ENCODE peak calls at places on chromosomes 5 and 9, in six cellular contexts. P is HepG2, S is H1, Q is HCT116, L is SK-N-SH, U is GM12878. B is an unnamed sample. For H3K4me1, the result is how much of the 10 kb centered on the place peaks cover.

GRCh38 chr9:116958886-116959285 is 271.8 kb downstream of the TRIM32 start:
- DNase-seq in P (no peak), S (no peak), Q (no peak), L (no peak), U (no peak), B (no peak)

GRCh38 chr9:88583901-88584596 is 49.1 kb downstream of the NXNL2 start:
- DNase-seq in P (no peak), S (no peak), Q (no peak), L (no peak), U (no peak), B (no peak)

GRCh38 chr5:147860641-147861025 is 17.9 kb upstream of the SCGB3A2 start:
- DNase-seq in P (no peak), S (no peak), Q (no peak), L (no peak), U (no peak), B (no peak)

GRCh38 chr5:146081685-146082084 is 23.7 kb downstream of the PLAC8L1 start:
- DNase-seq in P (no peak), S (no peak), Q (no peak), L (no peak), U (no peak), B (no peak)

GRCh38 chr9:82332774-82333152 is 344.2 kb downstream of the SPATA31D1 start:
- DNase-seq in P (no peak), S (no peak), Q (no peak), L (no peak), U (no peak), B (no peak)

GRCh38 chr9:8857330-8858249 is 1058.0 kb upstream of the DMAC1 start:
- DNase-seq in P (no peak), S (peak), Q (no peak), L (peak), U (no peak), B (no peak)

GRCh38 chr9:4832786-4833579 is 40.2 kb downstream of the RCL1 start:
- DNase-seq in P (peak), S (no peak), Q (peak), L (no peak), U (no peak), B (peak)

GRCh38 chr5:163489745-163490075 is 15.7 kb upstream of the MAT2B start:
- DNase-seq in P (no peak), S (no peak), Q (no peak), L (no peak), U (no peak), B (no peak)

GRCh38 chr5:103060414-103060954 is 59.5 kb downstream of the GIN1 start:
- DNase-seq in P (no peak), S (no peak), Q (no peak), L (no peak), U (no peak), B (no peak)

GRCh38 chr5:169116961-169117461 is 183.9 kb downstream of the SLIT3 start:
- DNase-seq in P (peak), S (peak), Q (no peak), L (no peak), U (no peak), B (no peak)

GRCh38 chr9:121463026-121463827 is 36.4 kb downstream of the GGTA1 start:
- DNase-seq in P (peak), S (peak), Q (peak), L (peak), U (no peak), B (no peak)

GRCh38 chr5:158484246-158484645 is 615.5 kb downstream of the EBF1 start:
- DNase-seq in P (no peak), S (no peak), Q (no peak), L (peak), U (no peak), B (no peak)

GRCh38 chr5:75616286-75616810 is 5.1 kb downstream of the ANKDD1B start:
- DNase-seq in P (no peak), S (no peak), Q (no peak), L (no peak), U (no peak), B (no peak)

GRCh38 chr9:124471761-124472160 is 21.5 kb downstream of the ADGRD2 start:
- DNase-seq in P (no peak), S (no peak), Q (no peak), L (no peak), U (no peak), B (no peak)

GRCh38 chr9:71760901-71761300 is 7.4 kb downstream of the CEMIP2 start:
- DNase-seq in P (peak), S (no peak), Q (no peak), L (no peak), U (no peak), B (no peak)

GRCh38 chr5:81688215-81688614 is 62.7 kb downstream of the SSBP2 start:
- DNase-seq in P (no peak), S (no peak), Q (no peak), L (no peak), U (no peak), B (no peak)

GRCh38 chr9:133116346-133117231 is 4.5 kb downstream of the RALGDS start:
- DNase-seq in P (no peak), S (no peak), Q (no peak), L (no peak), U (no peak), B (no peak)

GRCh38 chr5:2029206-2029605 is 146.5 kb upstream of the IRX4 start:
- DNase-seq in P (no peak), S (no peak), Q (no peak), L (no peak), U (no peak), B (no peak)

GRCh38 chr9:38263534-38263933 is 129.0 kb upstream of the ALDH1B1 start:
- DNase-seq in P (peak), S (no peak), Q (peak), L (no peak), U (no peak), B (no peak)

GRCh38 chr9:129336130-129336528 is 158.1 kb upstream of the IER5L start:
- DNase-seq in P (no peak), S (no peak), Q (no peak), L (no peak), U (no peak), B (no peak)

GRCh38 chr9:99222416-99223280 is 566 bp downstream of the SEC61B start:
- DNase-seq in P (no peak), S (no peak), Q (no peak), L (no peak), U (no peak), B (no peak)

GRCh38 chr9:127075592-127076380 is 46.6 kb downstream of the ANGPTL2 start:
- DNase-seq in P (no peak), S (no peak), Q (no peak), L (no peak), U (no peak), B (no peak)

GRCh38 chr5:168939131-168939530 is 360.0 kb upstream of the PANK3 start:
- DNase-seq in P (no peak), S (no peak), Q (no peak), L (no peak), U (no peak), B (no peak)

GRCh38 chr5:77155179-77155839 is 55.2 kb upstream of the PDE8B start:
- DNase-seq in P (no peak), S (no peak), Q (no peak), L (no peak), U (no peak), B (no peak)

GRCh38 chr9:127163409-127163808 is 41.0 kb upstream of the ANGPTL2 start:
- DNase-seq in P (peak), S (no peak), Q (no peak), L (no peak), U (peak), B (no peak)

GRCh38 chr5:161094411-161094810 is 242.4 kb upstream of the ATP10B start:
- DNase-seq in P (no peak), S (no peak), Q (no peak), L (no peak), U (no peak), B (no peak)
- TF ChIP-seq SIN3A in P (no peak), S (no peak), Q (no peak), L (no peak), U (no peak), B (no peak)

DNA sequence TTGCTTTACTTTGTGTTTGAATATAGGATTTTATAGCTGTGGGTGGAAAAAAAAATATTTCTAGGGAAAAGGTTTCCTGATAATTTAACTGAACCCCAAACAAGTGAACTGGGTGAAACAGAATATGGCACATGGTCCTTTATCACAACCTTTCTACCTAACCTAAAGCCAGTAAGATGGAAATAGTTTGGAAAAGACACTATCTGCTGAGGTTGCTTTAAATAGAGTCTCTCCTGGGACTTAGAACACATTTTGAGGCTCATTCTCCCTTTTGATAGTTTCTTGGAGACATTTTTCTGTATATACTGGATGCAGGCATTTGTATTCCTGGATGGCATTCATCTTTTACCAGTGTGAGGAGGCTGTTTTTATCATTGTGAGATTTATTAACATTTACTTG is 39.4 kb downstream of the BASP1 start:
- DNase-seq in P (no peak), S (no peak), Q (no peak), L (no peak), U (no peak), B (no peak)
- H3K4me1 ChIP-seq in P (under half), S (under half), Q (under half), L (under half), U (under half), B (half or more)

DNA sequence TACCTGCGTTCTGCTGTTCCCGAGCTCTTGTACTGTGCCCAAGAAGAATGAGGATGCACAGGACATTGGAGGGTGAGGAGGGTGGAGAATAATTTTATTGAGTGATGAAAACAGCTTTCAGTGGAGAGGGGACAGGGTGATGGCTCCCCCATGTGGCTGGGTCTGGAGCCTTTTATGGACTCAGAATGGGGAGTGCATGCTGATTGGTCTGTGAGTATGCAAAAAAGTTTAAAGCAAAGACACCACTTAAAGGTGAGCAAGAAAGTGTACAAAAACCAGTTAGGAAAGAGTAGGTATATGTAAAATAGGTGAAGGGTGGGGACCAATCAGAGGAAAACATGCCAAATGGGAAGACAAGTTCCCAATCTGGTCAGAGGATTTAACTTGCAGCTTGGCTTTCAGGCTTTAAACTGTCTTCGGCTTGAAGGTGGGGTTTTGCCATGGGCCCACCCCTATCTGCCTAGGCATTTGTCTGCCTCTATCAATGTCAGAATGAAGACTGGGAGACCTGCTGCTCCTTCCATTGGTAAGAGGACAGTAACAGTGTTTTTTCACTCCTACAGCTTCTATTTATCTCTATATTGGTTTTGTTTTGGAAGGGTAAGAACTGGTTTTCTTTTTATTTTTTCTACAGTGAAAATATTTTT is 118.0 kb upstream of the RAI14 start:
- DNase-seq in P (no peak), S (no peak), Q (no peak), L (no peak), U (no peak), B (no peak)
- TF ChIP-seq CTCF in P (peak), S (peak), Q (peak), L (peak), U (peak), B (peak)

DNA sequence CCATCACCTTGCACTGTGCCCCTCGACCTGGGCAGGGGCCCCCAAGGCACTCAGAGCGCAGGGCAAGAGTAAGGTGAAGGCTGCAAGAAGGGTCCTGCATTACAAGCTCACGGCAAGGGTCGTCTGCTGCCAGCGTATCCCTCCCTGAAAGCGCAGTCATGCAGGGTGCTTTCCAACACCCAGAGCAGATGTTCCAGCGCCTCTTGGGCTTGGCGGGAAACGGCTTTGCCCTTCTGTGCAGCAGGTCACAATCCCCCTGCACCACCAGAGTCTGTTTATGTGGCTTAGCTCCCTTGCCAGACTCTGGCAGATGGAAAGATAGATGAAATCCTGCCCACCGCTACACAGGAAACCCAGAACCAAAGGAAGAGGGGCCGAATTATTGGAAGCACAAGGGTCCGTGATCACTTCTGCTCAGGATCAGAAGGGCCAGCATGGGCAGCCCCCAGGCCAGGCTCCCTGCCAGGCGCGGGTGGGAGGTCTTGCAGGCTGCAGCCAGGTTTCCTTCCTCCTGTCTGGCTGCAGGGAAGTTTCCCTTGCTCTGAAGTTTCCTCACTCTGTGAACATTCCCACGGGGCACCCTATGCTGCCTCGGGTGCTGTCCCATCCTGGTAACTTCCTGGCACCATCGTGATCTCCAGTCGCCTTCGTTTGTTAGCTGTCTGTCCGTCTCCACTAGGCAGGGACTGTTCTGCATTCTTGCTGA is 132.2 kb downstream of the ZNF354C start:
- DNase-seq in P (no peak), S (no peak), Q (no peak), L (peak), U (no peak), B (no peak)
- TF ChIP-seq SIN3A in P (no peak), S (no peak), Q (no peak), L (no peak), U (no peak), B (no peak)

GRCh38 chr9:22210936-22211335 is 201.8 kb upstream of the CDKN2B start:
- DNase-seq in P (no peak), S (no peak), Q (no peak), L (no peak), U (no peak), B (no peak)
- H3K4me1 ChIP-seq in P (under half), S (under half), Q (half or more), L (under half), U (under half), B (under half)

GRCh38 chr5:38780950-38781349 is 64.9 kb upstream of the OSMR start:
- DNase-seq in P (no peak), S (no peak), Q (no peak), L (no peak), U (no peak), B (no peak)
- TF ChIP-seq CTCF in P (no peak), S (no peak), Q (no peak), L (peak), U (no peak), B (peak)

GRCh38 chr9:93122721-93123221 is 11.3 kb downstream of the NINJ1 start:
- DNase-seq in P (no peak), S (no peak), Q (no peak), L (no peak), U (no peak), B (no peak)

GRCh38 chr9:93123561-93124283 is 10.3 kb downstream of the NINJ1 start:
- DNase-seq in P (no peak), S (no peak), Q (no peak), L (peak), U (no peak), B (no peak)

GRCh38 chr9:93125331-93125894 is 8.6 kb downstream of the NINJ1 start:
- DNase-seq in P (no peak), S (no peak), Q (no peak), L (no peak), U (no peak), B (no peak)

GRCh38 chr9:93126151-93126781 is 7.8 kb downstream of the NINJ1 start:
- DNase-seq in P (no peak), S (no peak), Q (no peak), L (peak), U (no peak), B (no peak)

DNA sequence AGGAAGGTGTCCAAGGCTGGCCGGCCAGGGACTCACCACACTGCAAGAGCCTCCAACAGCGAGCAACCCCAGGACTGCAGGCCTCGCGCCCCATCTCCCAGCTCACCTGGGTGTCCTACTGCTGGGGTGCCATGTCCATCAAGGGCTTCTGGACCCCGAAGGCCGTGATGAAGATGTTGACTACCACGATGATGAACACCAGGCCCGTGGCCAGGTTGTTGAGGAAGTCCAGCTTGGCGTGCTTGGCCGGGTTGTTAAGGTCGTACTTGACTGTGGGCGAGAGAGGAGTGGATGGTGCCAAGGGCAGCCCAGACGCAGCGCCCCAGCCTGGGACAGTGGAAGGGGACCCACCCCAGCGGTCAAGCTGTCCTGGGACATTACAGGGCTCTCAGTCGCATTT is 9.3 kb downstream of the NINJ1 start:
- DNase-seq in P (no peak), S (no peak), Q (no peak), L (no peak), U (no peak), B (no peak)
- TF ChIP-seq SIN3A in P (no peak), S (no peak), Q (no peak), L (no peak), U (no peak), B (no peak)

DNA sequence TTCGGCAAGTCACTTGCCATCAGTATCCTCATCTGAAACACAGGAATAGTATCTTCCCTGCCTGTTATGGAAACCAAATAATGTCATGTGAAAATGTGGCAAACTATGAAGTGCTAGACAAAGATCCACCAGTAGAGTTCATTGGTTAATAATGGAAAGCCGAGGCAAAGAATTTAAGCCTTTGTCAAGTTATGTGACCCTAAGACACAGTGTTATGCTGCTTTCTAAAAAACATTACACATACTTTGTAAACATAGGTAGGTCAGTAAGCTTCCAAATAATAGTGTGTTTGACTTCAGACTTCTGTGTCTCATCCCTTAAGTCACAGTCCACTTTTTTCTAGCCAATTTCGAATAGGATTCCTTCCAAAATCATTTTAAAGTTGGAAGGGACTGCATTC is 6.0 kb downstream of the PTAR1 start:
- DNase-seq in P (no peak), S (no peak), Q (no peak), L (no peak), U (no peak), B (no peak)
- H3K4me1 ChIP-seq in P (half or more), S (under half), Q (under half), L (under half), U (under half), B (under half)

GRCh38 chr5:124920909-124921666 is 174.6 kb upstream of the ZNF608 start:
- DNase-seq in P (no peak), S (no peak), Q (no peak), L (no peak), U (no peak), B (no peak)

GRCh38 chr5:124923131-124923530 is 176.7 kb upstream of the ZNF608 start:
- DNase-seq in P (no peak), S (no peak), Q (no peak), L (no peak), U (no peak), B (no peak)

GRCh38 chr5:124922255-124922975 is 176.0 kb upstream of the ZNF608 start:
- DNase-seq in P (no peak), S (no peak), Q (no peak), L (no peak), U (no peak), B (no peak)

GRCh38 chr5:124919752-124920151 is 173.3 kb upstream of the ZNF608 start:
- DNase-seq in P (no peak), S (no peak), Q (no peak), L (no peak), U (no peak), B (no peak)

GRCh38 chr5:124921694-124922093 is 175.3 kb upstream of the ZNF608 start:
- DNase-seq in P (no peak), S (no peak), Q (no peak), L (no peak), U (no peak), B (no peak)
- TF ChIP-seq CTCF in P (no peak), S (no peak), Q (no peak), L (no peak), U (no peak), B (no peak)

DNA sequence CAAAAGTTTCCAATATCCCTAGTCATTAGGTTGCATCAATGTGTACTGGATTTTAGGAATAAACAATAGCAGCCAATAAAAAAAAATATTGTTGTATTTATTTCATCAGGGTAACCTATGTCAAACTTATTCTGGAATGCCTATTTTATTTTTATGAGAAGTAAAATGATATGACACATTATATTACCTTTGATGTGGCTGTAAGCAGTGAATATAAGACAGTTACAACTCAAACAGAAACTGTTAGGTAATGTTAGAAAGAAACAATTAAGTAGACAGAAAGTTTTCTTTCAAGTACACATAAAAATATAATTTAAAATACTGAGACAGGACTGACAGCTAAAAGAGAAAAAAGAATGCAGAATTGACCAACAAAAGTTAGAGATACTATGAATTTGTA is 65.5 kb downstream of the GNG10 start:
- DNase-seq in P (no peak), S (no peak), Q (no peak), L (no peak), U (no peak), B (no peak)
- TF ChIP-seq SIN3A in P (no peak), S (no peak), Q (no peak), L (no peak), U (no peak), B (no peak)